ENCODE peak calls at places on chromosomes 4 and X, in five cellular contexts. One of them, this sample, is unnamed.

GRCh38 chrX:110143454-110144210 is 140.7 kb downstream of the TMEM164 start:
- DNase-seq in bronchial epithelial cell: peak
- DNase-seq in neural progenitor cell: no peak
- DNase-seq in cardiac muscle cell: no peak
- DNase-seq in T-helper 17 cell: no peak
- DNase-seq in this sample: no peak

GRCh38 chr4:133801858-133802257 is 399.7 kb downstream of the PABPC4L start:
- DNase-seq in T-helper 17 cell: no peak
- DNase-seq in cardiac muscle cell: no peak
- DNase-seq in neural progenitor cell: peak
- DNase-seq in bronchial epithelial cell: no peak
- DNase-seq in this sample: peak

GRCh38 chr4:91758487-91758886 is 545.3 kb upstream of the GRID2 start:
- DNase-seq in neural progenitor cell: no peak
- DNase-seq in cardiac muscle cell: no peak
- DNase-seq in T-helper 17 cell: no peak
- DNase-seq in bronchial epithelial cell: peak
- DNase-seq in this sample: no peak

GRCh38 chrX:153791104-153791852 is 2.9 kb downstream of the IDH3G start:
- DNase-seq in cardiac muscle cell: no peak
- DNase-seq in neural progenitor cell: no peak
- DNase-seq in T-helper 17 cell: no peak
- DNase-seq in bronchial epithelial cell: no peak
- DNase-seq in this sample: no peak

GRCh38 chr4:150308824-150309472 is 230.7 kb downstream of the DCLK2 start:
- DNase-seq in bronchial epithelial cell: peak
- DNase-seq in cardiac muscle cell: no peak
- DNase-seq in T-helper 17 cell: no peak
- DNase-seq in neural progenitor cell: no peak
- DNase-seq in this sample: no peak

GRCh38 chr4:102405706-102406510 is 60.6 kb upstream of the SLC39A8 start:
- DNase-seq in cardiac muscle cell: no peak
- DNase-seq in bronchial epithelial cell: no peak
- DNase-seq in T-helper 17 cell: no peak
- DNase-seq in neural progenitor cell: peak
- DNase-seq in this sample: no peak

GRCh38 chr4:28675582-28675981 is 1814.9 kb downstream of the STIM2 start:
- DNase-seq in neural progenitor cell: no peak
- DNase-seq in cardiac muscle cell: no peak
- DNase-seq in T-helper 17 cell: no peak
- DNase-seq in bronchial epithelial cell: peak
- DNase-seq in this sample: no peak

GRCh38 chr4:42768125-42768748 is 111.3 kb upstream of the ATP8A1 start:
- DNase-seq in bronchial epithelial cell: no peak
- DNase-seq in neural progenitor cell: peak
- DNase-seq in cardiac muscle cell: no peak
- DNase-seq in T-helper 17 cell: no peak
- DNase-seq in this sample: peak

GRCh38 chr4:147347217-147347616 is 133.7 kb upstream of the EDNRA start:
- DNase-seq in neural progenitor cell: no peak
- DNase-seq in cardiac muscle cell: no peak
- DNase-seq in T-helper 17 cell: no peak
- DNase-seq in bronchial epithelial cell: no peak
- DNase-seq in this sample: no peak

GRCh38 chr4:155207534-155208257 is 740 bp upstream of the NPY2R start:
- DNase-seq in cardiac muscle cell: peak
- DNase-seq in T-helper 17 cell: no peak
- DNase-seq in neural progenitor cell: peak
- DNase-seq in bronchial epithelial cell: no peak
- DNase-seq in this sample: peak

GRCh38 chr4:184833046-184833838 is 7.5 kb upstream of the ACSL1 start:
- DNase-seq in T-helper 17 cell: no peak
- DNase-seq in bronchial epithelial cell: no peak
- DNase-seq in neural progenitor cell: no peak
- DNase-seq in cardiac muscle cell: no peak
- DNase-seq in this sample: peak

GRCh38 chr4:87007345-87008181 is 72.8 kb downstream of the AFF1 start:
- DNase-seq in T-helper 17 cell: no peak
- DNase-seq in cardiac muscle cell: peak
- DNase-seq in neural progenitor cell: peak
- DNase-seq in bronchial epithelial cell: peak
- DNase-seq in this sample: peak

GRCh38 chr4:94451669-94452475 is at the start of gene PDLIM5:
- DNase-seq in bronchial epithelial cell: peak
- DNase-seq in neural progenitor cell: peak
- DNase-seq in cardiac muscle cell: peak
- DNase-seq in T-helper 17 cell: peak
- DNase-seq in this sample: peak

GRCh38 chrX:42615161-42615563 is 162.8 kb downstream of the PPP1R2C start:
- DNase-seq in T-helper 17 cell: no peak
- DNase-seq in cardiac muscle cell: no peak
- DNase-seq in neural progenitor cell: peak
- DNase-seq in bronchial epithelial cell: peak
- DNase-seq in this sample: peak

GRCh38 chr4:634599-634985 is 9.2 kb downstream of the PDE6B start:
- DNase-seq in bronchial epithelial cell: no peak
- DNase-seq in T-helper 17 cell: no peak
- DNase-seq in cardiac muscle cell: no peak
- DNase-seq in neural progenitor cell: no peak
- DNase-seq in this sample: no peak

GRCh38 chrX:145856181-145856580 is 38.6 kb downstream of the SLITRK2 start:
- DNase-seq in T-helper 17 cell: no peak
- DNase-seq in neural progenitor cell: no peak
- DNase-seq in cardiac muscle cell: no peak
- DNase-seq in bronchial epithelial cell: no peak
- DNase-seq in this sample: no peak

GRCh38 chr4:98181815-98182214 is 38.5 kb upstream of the STPG2 start:
- DNase-seq in neural progenitor cell: no peak
- DNase-seq in bronchial epithelial cell: peak
- DNase-seq in cardiac muscle cell: peak
- DNase-seq in T-helper 17 cell: no peak
- DNase-seq in this sample: peak

GRCh38 chr4:155376387-155377268 is at the start of gene MAP9:
- DNase-seq in cardiac muscle cell: peak
- DNase-seq in bronchial epithelial cell: peak
- DNase-seq in neural progenitor cell: peak
- DNase-seq in T-helper 17 cell: peak
- DNase-seq in this sample: peak

GRCh38 chr4:95124906-95125504 is 367.2 kb downstream of the BMPR1B start:
- DNase-seq in neural progenitor cell: peak
- DNase-seq in bronchial epithelial cell: peak
- DNase-seq in cardiac muscle cell: peak
- DNase-seq in T-helper 17 cell: no peak
- DNase-seq in this sample: peak

GRCh38 chr4:129145222-129145730 is 49.3 kb downstream of the C4orf33 start:
- DNase-seq in neural progenitor cell: no peak
- DNase-seq in cardiac muscle cell: no peak
- DNase-seq in bronchial epithelial cell: no peak
- DNase-seq in T-helper 17 cell: no peak
- DNase-seq in this sample: no peak

GRCh38 chrX:16606142-16606720 is 43.7 kb upstream of the S100G start:
- DNase-seq in neural progenitor cell: no peak
- DNase-seq in bronchial epithelial cell: no peak
- DNase-seq in cardiac muscle cell: no peak
- DNase-seq in T-helper 17 cell: no peak
- DNase-seq in this sample: no peak

GRCh38 chr4:41611881-41612871 is 74.2 kb downstream of the LIMCH1 start:
- DNase-seq in T-helper 17 cell: no peak
- DNase-seq in bronchial epithelial cell: peak
- DNase-seq in cardiac muscle cell: peak
- DNase-seq in neural progenitor cell: peak
- DNase-seq in this sample: peak

GRCh38 chr4:174256277-174256713 is 27.2 kb downstream of the FBXO8 start:
- DNase-seq in T-helper 17 cell: no peak
- DNase-seq in bronchial epithelial cell: peak
- DNase-seq in cardiac muscle cell: no peak
- DNase-seq in neural progenitor cell: no peak
- DNase-seq in this sample: no peak

GRCh38 chr4:26871611-26872010 is 11.0 kb downstream of the STIM2 start:
- DNase-seq in bronchial epithelial cell: peak
- DNase-seq in neural progenitor cell: peak
- DNase-seq in T-helper 17 cell: no peak
- DNase-seq in cardiac muscle cell: peak
- DNase-seq in this sample: no peak

GRCh38 chrX:34813618-34814017 is 129.0 kb upstream of the FAM47B start:
- DNase-seq in bronchial epithelial cell: peak
- DNase-seq in cardiac muscle cell: no peak
- DNase-seq in neural progenitor cell: no peak
- DNase-seq in T-helper 17 cell: no peak
- DNase-seq in this sample: no peak

GRCh38 chr4:153676984-153677383 is 7.1 kb upstream of the TLR2 start:
- DNase-seq in bronchial epithelial cell: peak
- DNase-seq in neural progenitor cell: no peak
- DNase-seq in cardiac muscle cell: no peak
- DNase-seq in T-helper 17 cell: no peak
- DNase-seq in this sample: no peak

GRCh38 chrX:150897371-150898319 is 823 bp downstream of the CD99L2 start:
- DNase-seq in neural progenitor cell: peak
- DNase-seq in bronchial epithelial cell: no peak
- DNase-seq in T-helper 17 cell: peak
- DNase-seq in cardiac muscle cell: no peak
- DNase-seq in this sample: peak

GRCh38 chr4:83114576-83114975 is at the start of gene PLAC8:
- DNase-seq in T-helper 17 cell: peak
- DNase-seq in cardiac muscle cell: no peak
- DNase-seq in neural progenitor cell: no peak
- DNase-seq in bronchial epithelial cell: peak
- DNase-seq in this sample: peak

GRCh38 chr4:8537041-8537461 is 43.1 kb upstream of the GPR78 start:
- DNase-seq in T-helper 17 cell: no peak
- DNase-seq in neural progenitor cell: no peak
- DNase-seq in cardiac muscle cell: no peak
- DNase-seq in bronchial epithelial cell: peak
- DNase-seq in this sample: no peak

GRCh38 chrX:149853925-149854324 is 27.1 kb upstream of the MAGEA8 start:
- DNase-seq in neural progenitor cell: no peak
- DNase-seq in bronchial epithelial cell: no peak
- DNase-seq in T-helper 17 cell: no peak
- DNase-seq in cardiac muscle cell: no peak
- DNase-seq in this sample: no peak

GRCh38 chrX:69155786-69156520 is 9.3 kb downstream of the PJA1 start:
- DNase-seq in cardiac muscle cell: no peak
- DNase-seq in T-helper 17 cell: no peak
- DNase-seq in bronchial epithelial cell: no peak
- DNase-seq in neural progenitor cell: no peak
- DNase-seq in this sample: no peak

GRCh38 chrX:12975670-12975965 is 708 bp downstream of the TMSB4X start:
- DNase-seq in bronchial epithelial cell: no peak
- DNase-seq in cardiac muscle cell: peak
- DNase-seq in T-helper 17 cell: no peak
- DNase-seq in neural progenitor cell: peak
- DNase-seq in this sample: no peak